ENCODE peak calls at places on chromosome 19, in four cellular contexts. Y is HepG2, C is A549, Q is SK-N-SH. P is an unnamed sample.

GRCh38 chr19:41714598-41714997 is 6.2 kb downstream of the CEACAM5 start:
- DNase-seq in Y (no peak), Q (no peak), C (no peak), P (no peak)

GRCh38 chr19:12668937-12669271 is 2.3 kb downstream of the WDR83 start:
- DNase-seq in Y (peak; percentile 40), Q (peak; percentile 61), C (peak; percentile 50), P (no peak)

GRCh38 chr19:44574201-44574950 is 39.0 kb upstream of the IGSF23 start:
- DNase-seq in C (no peak), Q (no peak), Y (no peak), P (no peak)

GRCh38 chr19:15631817-15632216 is 8.9 kb upstream of the CYP4F3 start:
- DNase-seq in C (no peak), Y (peak; percentile 27), Q (peak; percentile 47), P (peak; percentile 3)

GRCh38 chr19:10566658-10567410 is 1.0 kb upstream of the KRI1 start:
- DNase-seq in C (no peak), Q (no peak), Y (no peak), P (peak; percentile 82)

GRCh38 chr19:30924670-30925069 is 424.6 kb downstream of the TSHZ3 start:
- DNase-seq in C (no peak), Y (no peak), Q (no peak), P (no peak)

GRCh38 chr19:41563847-41564514 is 12.0 kb upstream of the CEACAM21 start:
- DNase-seq in C (peak; percentile 35), Q (no peak), Y (no peak), P (no peak)

GRCh38 chr19:294819-295686 is 3.9 kb upstream of the PLPP2 start:
- DNase-seq in C (peak; percentile 29), Y (no peak), Q (peak; percentile 65), P (no peak)

GRCh38 chr19:28465317-28466086 is 747.4 kb downstream of the UQCRFS1 start:
- DNase-seq in C (no peak), Q (no peak), Y (no peak), P (no peak)

GRCh38 chr19:13633109-13633508 is 126.8 kb upstream of the CACNA1A start:
- DNase-seq in Y (peak; percentile 64), C (no peak), Q (no peak), P (no peak)

GRCh38 chr19:8655340-8655709 is 24.9 kb downstream of the NFILZ start:
- DNase-seq in Y (no peak), C (no peak), Q (peak; percentile 22), P (no peak)

GRCh38 chr19:14369399-14370168 is 11.7 kb upstream of the ADGRE5 start:
- DNase-seq in C (no peak), Q (no peak), Y (no peak), P (no peak)

GRCh38 chr19:51196181-51196580 is 28.7 kb upstream of the CD33 start:
- DNase-seq in C (no peak), Y (no peak), Q (no peak), P (no peak)

GRCh38 chr19:54002495-54003315 is 11.3 kb downstream of the CACNG6 start:
- DNase-seq in C (no peak), Y (no peak), Q (no peak), P (no peak)

GRCh38 chr19:53977429-53977990 is 13.9 kb upstream of the CACNG6 start:
- DNase-seq in Q (peak; percentile 81), Y (peak; percentile 71), C (peak; percentile 96), P (no peak)

GRCh38 chr19:42275517-42275916 is 6.5 kb downstream of the CIC start:
- DNase-seq in Q (no peak), Y (no peak), C (no peak), P (no peak)

GRCh38 chr19:14059652-14060155 is 2.2 kb downstream of the PALM3 start:
- DNase-seq in Q (peak; percentile 23), Y (peak; percentile 87), C (no peak), P (no peak)

GRCh38 chr19:45769821-45770191 is 754 bp upstream of the SIX5 start:
- DNase-seq in Q (no peak), C (peak; percentile 70), Y (no peak), P (no peak)

GRCh38 chr19:1981253-1981652 is 34.3 kb downstream of the BTBD2 start:
- DNase-seq in C (no peak), Y (no peak), Q (no peak), P (no peak)

GRCh38 chr19:55494172-55494761 is 6.0 kb downstream of the SSC5D start:
- DNase-seq in Y (no peak), C (no peak), Q (no peak), P (no peak)

GRCh38 chr19:2567580-2567979 is 91.7 kb downstream of the GADD45B start:
- DNase-seq in Q (no peak), C (no peak), Y (no peak), P (no peak)

GRCh38 chr19:9836021-9836420 is 903 bp downstream of the PIN1 start:
- DNase-seq in C (no peak), Y (no peak), Q (peak; percentile 41), P (no peak)

GRCh38 chr19:2391118-2391725 is 31.2 kb downstream of the TMPRSS9 start:
- DNase-seq in C (peak; percentile 79), Q (peak; percentile 72), Y (peak; percentile 72), P (peak; percentile 21)

GRCh38 chr19:17210296-17210695 is 4.9 kb upstream of the USE1 start:
- DNase-seq in Y (no peak), Q (no peak), C (no peak), P (no peak)

GRCh38 chr19:13588953-13589833 is 82.9 kb upstream of the CACNA1A start:
- DNase-seq in Q (peak; percentile 84), C (peak; percentile 65), Y (peak; percentile 22), P (no peak)

GRCh38 chr19:55473613-55474012 is 2.8 kb upstream of the ZNF628 start:
- DNase-seq in Q (no peak), Y (no peak), C (no peak), P (no peak)

GRCh38 chr19:40424637-40425449 is 949 bp downstream of the SERTAD1 start:
- DNase-seq in Y (no peak), C (no peak), Q (no peak), P (no peak)

GRCh38 chr19:39997595-39998216 is 846 bp downstream of the ZNF546 start:
- DNase-seq in Y (peak; percentile 12), Q (peak; percentile 37), C (no peak), P (no peak)

GRCh38 chr19:39679056-39679790 is 23.5 kb downstream of the LGALS16 start:
- DNase-seq in C (no peak), Q (no peak), Y (no peak), P (peak; percentile 86)

GRCh38 chr19:5967571-5967970 is 10.4 kb downstream of the RANBP3 start:
- DNase-seq in Y (no peak), C (no peak), Q (no peak), P (no peak)

GRCh38 chr19:5969476-5969875 is 8.5 kb downstream of the RANBP3 start:
- DNase-seq in Y (no peak), C (no peak), Q (no peak), P (no peak)

GRCh38 chr19:5966941-5967340 is 11.0 kb downstream of the RANBP3 start:
- DNase-seq in Q (no peak), C (no peak), Y (no peak), P (no peak)

GRCh38 chr19:5968431-5969373 is 9.2 kb downstream of the RANBP3 start:
- DNase-seq in C (no peak), Y (peak; percentile 41), Q (no peak), P (no peak)

GRCh38 chr19:5967994-5968430 is 9.9 kb downstream of the RANBP3 start:
- DNase-seq in C (peak; percentile 68), Q (peak; percentile 79), Y (peak; percentile 64), P (peak; percentile 17)
- TF ChIP-seq PBX3 in C (no peak), Q (no peak), Y (no peak), P (no peak)

GRCh38 chr19:4501005-4501591 is 17.2 kb downstream of the PLIN4 start:
- DNase-seq in C (no peak), Q (no peak), Y (no peak), P (no peak)
- TF ChIP-seq PBX3 in C (no peak), Q (no peak), Y (no peak), P (no peak)

GRCh38 chr19:49592486-49593232 is 1.7 kb downstream of the PRR12 start:
- DNase-seq in Q (no peak), C (peak; percentile 74), Y (no peak), P (no peak)
- TF ChIP-seq PBX3 in Q (no peak), C (no peak), Y (no peak), P (no peak)

DNA sequence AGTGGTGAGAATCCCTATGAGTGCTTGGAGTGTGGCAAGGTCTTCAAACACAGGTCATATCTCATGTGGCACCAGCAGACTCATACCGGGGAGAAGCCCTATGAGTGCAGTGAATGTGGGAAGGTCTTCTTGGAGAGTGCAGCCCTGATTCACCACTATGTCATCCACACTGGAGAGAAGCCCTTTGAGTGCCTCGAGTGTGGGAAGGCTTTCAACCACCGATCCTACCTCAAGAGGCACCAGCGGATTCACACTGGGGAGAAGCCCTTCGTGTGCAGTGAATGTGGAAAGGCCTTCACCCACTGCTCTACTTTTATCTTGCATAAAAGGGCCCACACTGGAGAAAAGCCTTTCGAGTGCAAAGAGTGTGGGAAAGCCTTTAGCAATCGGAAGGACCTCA is 18.7 kb upstream of the AURKC start:
- DNase-seq in C (no peak), Y (no peak), Q (no peak), P (no peak)
- TF ChIP-seq PBX3 in C (no peak), Y (no peak), Q (no peak), P (no peak)

GRCh38 chr19:21472507-21472906 is 32.9 kb upstream of the ZNF429 start:
- DNase-seq in C (no peak), Y (no peak), Q (no peak), P (no peak)

GRCh38 chr19:21468791-21469190 is 36.6 kb upstream of the ZNF429 start:
- DNase-seq in Q (no peak), C (no peak), Y (no peak), P (no peak)

GRCh38 chr19:21474671-21475181 is 30.7 kb upstream of the ZNF429 start:
- DNase-seq in Q (peak; percentile 90), Y (no peak), C (no peak), P (no peak)
- TF ChIP-seq PBX3 in Q (no peak), Y (no peak), C (no peak), P (no peak)

GRCh38 chr19:18297308-18297707 is 15.9 kb upstream of the JUND start:
- DNase-seq in C (no peak), Y (no peak), Q (no peak), P (no peak)
- TF ChIP-seq PBX3 in C (no peak), Y (no peak), Q (no peak), P (no peak)

GRCh38 chr19:57357406-57357805 is 5.9 kb upstream of the TRAPPC2B start:
- DNase-seq in C (no peak), Y (no peak), Q (no peak), P (no peak)

GRCh38 chr19:57348136-57348535 is 2.9 kb upstream of the ZNF304 start:
- DNase-seq in Y (no peak), Q (no peak), C (no peak), P (no peak)

GRCh38 chr19:57350877-57351805 is at the start of gene ZNF304:
- DNase-seq in Y (peak; percentile 93), Q (peak; percentile 90), C (peak; percentile 94), P (peak; percentile 73)

GRCh38 chr19:57355916-57356315 is 4.8 kb downstream of the ZNF304 start:
- DNase-seq in Q (no peak), Y (no peak), C (no peak), P (no peak)

GRCh38 chr19:57351867-57352266 is 796 bp downstream of the ZNF304 start:
- DNase-seq in C (no peak), Y (no peak), Q (no peak), P (no peak)
- TF ChIP-seq PBX3 in C (no peak), Y (no peak), Q (no peak), P (no peak)

GRCh38 chr19:47598407-47599349 is 10.3 kb upstream of the BICRA start:
- DNase-seq in Q (no peak), Y (peak; percentile 33), C (peak; percentile 94), P (no peak)
- TF ChIP-seq PBX3 in Q (no peak), Y (no peak), C (no peak), P (no peak)